ENCODE peak calls at places on chromosomes 12 and 14, in nine cellular contexts. P is pancreas; V is tibial nerve; N is ascending aorta; D is mucosa of descending colon; C is effector memory CD4-positive, alpha-beta T cell; Z is brain microvascular endothelial cell; B is Peyer's patch; W is GM23338. A is an unnamed sample.

GRCh38 chr14:23881292-23881691 is 72.3 kb upstream of the DHRS4 start:
- DNase-seq in P (no peak), V (no peak), N (no peak), D (no peak), C (no peak), Z (no peak), B (no peak), W (no peak), A (no peak)

GRCh38 chr12:126936181-126936851 is 1330.7 kb upstream of the TMEM132C start:
- DNase-seq in P (peak; percentile 33), V (no peak), N (no peak), D (no peak), C (no peak), Z (no peak), B (peak; percentile 46), W (no peak), A (no peak)

GRCh38 chr12:90910958-90911357 is 44.0 kb downstream of the CCER1 start:
- DNase-seq in P (no peak), V (no peak), N (no peak), D (no peak), C (no peak), Z (peak; percentile 67), B (no peak), W (no peak), A (no peak)

GRCh38 chr14:96852823-96853422 is 55.7 kb downstream of the VRK1 start:
- DNase-seq in P (no peak), V (peak; percentile 5), N (no peak), D (no peak), C (no peak), Z (peak; percentile 54), B (peak; percentile 48), W (peak; percentile 63), A (peak; percentile 45)

GRCh38 chr12:29376118-29376517 is 4.9 kb downstream of the ERGIC2 start:
- DNase-seq in P (no peak), V (no peak), N (no peak), D (no peak), C (no peak), Z (no peak), B (no peak), W (no peak), A (no peak)

GRCh38 chr14:69240527-69241173 is 19.3 kb upstream of the GALNT16 start:
- DNase-seq in P (no peak), V (no peak), N (no peak), D (no peak), C (no peak), Z (no peak), B (no peak), W (no peak), A (no peak)

GRCh38 chr12:111605931-111606625 is 7.0 kb upstream of the ATXN2 start:
- DNase-seq in P (no peak), V (no peak), N (no peak), D (no peak), C (no peak), Z (no peak), B (no peak), W (no peak), A (no peak)

GRCh38 chr12:62840311-62840710 is 94.6 kb downstream of the PPM1H start:
- DNase-seq in P (no peak), V (no peak), N (no peak), D (no peak), C (no peak), Z (no peak), B (no peak), W (no peak), A (peak; percentile 57)

GRCh38 chr14:94120667-94121335 is 8.6 kb downstream of the IFI27L2 start:
- DNase-seq in P (no peak), V (no peak), N (peak; percentile 33), D (no peak), C (no peak), Z (peak; percentile 64), B (peak; percentile 17), W (no peak), A (no peak)

GRCh38 chr14:35122696-35123387 is 490 bp downstream of the PRORP start:
- DNase-seq in P (no peak), V (no peak), N (peak; percentile 66), D (no peak), C (no peak), Z (peak; percentile 2), B (no peak), W (peak; percentile 58), A (no peak)

GRCh38 chr14:95652690-95653089 is 33.5 kb upstream of the TCL1B start:
- DNase-seq in P (no peak), V (no peak), N (no peak), D (no peak), C (no peak), Z (no peak), B (no peak), W (no peak), A (no peak)

GRCh38 chr12:30989754-30990153 is 63.2 kb downstream of the TSPAN11 start:
- DNase-seq in P (peak; percentile 52), V (no peak), N (no peak), D (peak; percentile 43), C (no peak), Z (no peak), B (peak; percentile 49), W (peak; percentile 73), A (no peak)

GRCh38 chr12:110244372-110244771 is 36.7 kb upstream of the ATP2A2 start:
- DNase-seq in P (no peak), V (no peak), N (no peak), D (no peak), C (no peak), Z (no peak), B (no peak), W (no peak), A (no peak)

GRCh38 chr14:63652406-63652805 is 10.7 kb upstream of the WDR89 start:
- DNase-seq in P (no peak), V (no peak), N (no peak), D (no peak), C (no peak), Z (no peak), B (no peak), W (no peak), A (no peak)

GRCh38 chr12:118055865-118056773 is 4.9 kb downstream of the WSB2 start:
- DNase-seq in P (peak; percentile 40), V (no peak), N (no peak), D (no peak), C (no peak), Z (no peak), B (no peak), W (no peak), A (no peak)

GRCh38 chr14:68741839-68742470 is 50.9 kb downstream of the ZFP36L1 start:
- DNase-seq in P (no peak), V (peak; percentile 13), N (no peak), D (no peak), C (no peak), Z (no peak), B (peak; percentile 68), W (no peak), A (no peak)

GRCh38 chr12:109912790-109913189 is 12.7 kb downstream of the TCHP start:
- DNase-seq in P (no peak), V (no peak), N (no peak), D (no peak), C (no peak), Z (no peak), B (no peak), W (no peak), A (no peak)

GRCh38 chr12:131222271-131223139 is 268.8 kb downstream of the ADGRD1 start:
- DNase-seq in P (no peak), V (peak; percentile 9), N (no peak), D (peak; percentile 17), C (no peak), Z (no peak), B (peak; percentile 47), W (no peak), A (no peak)

GRCh38 chr12:115075552-115076170 is 391.7 kb upstream of the TBX3 start:
- DNase-seq in P (no peak), V (no peak), N (no peak), D (no peak), C (no peak), Z (no peak), B (no peak), W (no peak), A (no peak)

GRCh38 chr12:32083489-32083888 is 23.2 kb upstream of the BICD1 start:
- DNase-seq in P (no peak), V (no peak), N (no peak), D (no peak), C (no peak), Z (peak; percentile 71), B (no peak), W (no peak), A (no peak)

GRCh38 chr14:91415794-91416743 is 1.6 kb downstream of the CCDC88C start:
- DNase-seq in P (no peak), V (no peak), N (peak; percentile 13), D (no peak), C (peak; percentile 52), Z (no peak), B (peak; percentile 90), W (peak; percentile 51), A (peak; percentile 29)

GRCh38 chr14:64465208-64465821 is at the start of gene AKAP5:
- DNase-seq in P (peak; percentile 61), V (peak; percentile 9), N (peak; percentile 77), D (peak; percentile 80), C (peak; percentile 53), Z (no peak), B (peak; percentile 81), W (peak; percentile 91), A (peak; percentile 87)

GRCh38 chr14:54681819-54682261 is 114.9 kb downstream of the SAMD4A start:
- DNase-seq in P (no peak), V (no peak), N (no peak), D (no peak), C (no peak), Z (peak; percentile 27), B (no peak), W (no peak), A (no peak)

GRCh38 chr14:102971314-102971713 is 48.9 kb downstream of the AMN start:
- DNase-seq in P (no peak), V (no peak), N (no peak), D (no peak), C (no peak), Z (no peak), B (no peak), W (no peak), A (no peak)
- H3K36me3 ChIP-seq in P (peaks cover 31% of the 10 kb centered on the region), V (no peaks in the 10 kb centered on the region), N (peaks cover 100% of the 10 kb centered on the region), D (peaks cover 15% of the 10 kb centered on the region), C (peaks cover 9% of the 10 kb centered on the region), Z (peaks cover 89% of the 10 kb centered on the region), B (peaks cover 99% of the 10 kb centered on the region), W (peaks cover 32% of the 10 kb centered on the region), A (peaks cover 85% of the 10 kb centered on the region)

GRCh38 chr12:108268397-108268796 is 70.7 kb downstream of the CMKLR1 start:
- DNase-seq in P (no peak), V (no peak), N (no peak), D (no peak), C (no peak), Z (no peak), B (no peak), W (no peak), A (no peak)
- H3K36me3 ChIP-seq in P (no peaks in the 10 kb centered on the region), V (no peaks in the 10 kb centered on the region), N (no peaks in the 10 kb centered on the region), D (no peaks in the 10 kb centered on the region), C (no peaks in the 10 kb centered on the region), Z (no peaks in the 10 kb centered on the region), B (no peaks in the 10 kb centered on the region), W (no peaks in the 10 kb centered on the region), A (no peaks in the 10 kb centered on the region)

GRCh38 chr12:104339663-104340062 is 36.1 kb downstream of the EID3 start:
- DNase-seq in P (no peak), V (no peak), N (no peak), D (no peak), C (no peak), Z (no peak), B (no peak), W (no peak), A (no peak)
- H3K36me3 ChIP-seq in P (peaks cover 5% of the 10 kb centered on the region), V (peaks cover 11% of the 10 kb centered on the region), N (peaks cover 83% of the 10 kb centered on the region), D (peaks cover 5% of the 10 kb centered on the region), C (peaks cover 41% of the 10 kb centered on the region), Z (peaks cover 72% of the 10 kb centered on the region), B (peaks cover 92% of the 10 kb centered on the region), W (peaks cover 37% of the 10 kb centered on the region), A (peaks cover 71% of the 10 kb centered on the region)

GRCh38 chr12:132837693-132838463 is 9.2 kb upstream of the GOLGA3 start:
- DNase-seq in P (no peak), V (no peak), N (no peak), D (no peak), C (no peak), Z (no peak), B (no peak), W (no peak), A (no peak)
- H3K36me3 ChIP-seq in P (peaks cover 21% of the 10 kb centered on the region), V (peaks cover 6% of the 10 kb centered on the region), N (peaks cover 36% of the 10 kb centered on the region), D (peaks cover 2% of the 10 kb centered on the region), C (peaks cover 28% of the 10 kb centered on the region), Z (peaks cover 51% of the 10 kb centered on the region), B (peaks cover 36% of the 10 kb centered on the region), W (peaks cover 11% of the 10 kb centered on the region), A (no peaks in the 10 kb centered on the region)